ENCODE peak calls at places on chromosomes 4 and X, in eight cellular contexts. T, I, A, U, N, W, P and D are unnamed samples.

GRCh38 chr4:165493359-165493758 is 114.6 kb downstream of the CPE start:
- DNase-seq in T (no peak), I (peak), A (peak), U (peak), N (peak), W (peak), P (peak), D (peak)

GRCh38 chr4:34766935-34767859 is 1477.1 kb downstream of the ARAP2 start:
- DNase-seq in T (no peak), I (no peak), A (no peak), U (no peak), N (no peak), W (no peak), P (no peak), D (no peak)

GRCh38 chr4:145956288-145956890 is 17.8 kb upstream of the ZNF827 start:
- DNase-seq in T (peak), I (peak), A (peak), U (peak), N (no peak), W (peak), P (peak), D (peak)

GRCh38 chr4:8739357-8739756 is 132.3 kb downstream of the HMX1 start:
- DNase-seq in T (no peak), I (no peak), A (no peak), U (no peak), N (no peak), W (no peak), P (no peak), D (no peak)

GRCh38 chrX:149131780-149132179 is 373.3 kb downstream of the IDS start:
- DNase-seq in T (no peak), I (peak), A (peak), U (no peak), N (no peak), W (no peak), P (peak), D (no peak)

GRCh38 chr4:30718021-30718888 is 1.9 kb upstream of the PCDH7 start:
- DNase-seq in T (no peak), I (peak), A (peak), U (no peak), N (peak), W (peak), P (no peak), D (peak)

GRCh38 chr4:98546910-98547544 is 111.4 kb downstream of the TSPAN5 start:
- DNase-seq in T (no peak), I (peak), A (peak), U (no peak), N (peak), W (peak), P (no peak), D (peak)

GRCh38 chrX:7987160-7987992 is 60.2 kb upstream of the PNPLA4 start:
- DNase-seq in T (no peak), I (no peak), A (peak), U (no peak), N (no peak), W (peak), P (no peak), D (no peak)

GRCh38 chr4:185318679-185319078 is 77.0 kb downstream of the LRP2BP start:
- DNase-seq in T (no peak), I (peak), A (peak), U (no peak), N (no peak), W (peak), P (no peak), D (no peak)

GRCh38 chrX:44431206-44431605 is 87.7 kb upstream of the EFHC2 start:
- DNase-seq in T (no peak), I (peak), A (peak), U (no peak), N (no peak), W (no peak), P (peak), D (peak)

GRCh38 chr4:101967697-101968346 is 177.3 kb downstream of the BANK1 start:
- DNase-seq in T (no peak), I (no peak), A (peak), U (no peak), N (no peak), W (peak), P (no peak), D (peak)

GRCh38 chr4:43357252-43357974 is 464.9 kb downstream of the GRXCR1 start:
- DNase-seq in T (no peak), I (no peak), A (no peak), U (no peak), N (no peak), W (no peak), P (no peak), D (no peak)

GRCh38 chr4:65046496-65047101 is 623.7 kb downstream of the EPHA5 start:
- DNase-seq in T (no peak), I (peak), A (peak), U (no peak), N (no peak), W (no peak), P (no peak), D (no peak)

GRCh38 chr4:118327554-118328241 is 25.1 kb downstream of the PRSS12 start:
- DNase-seq in T (no peak), I (no peak), A (no peak), U (no peak), N (no peak), W (peak), P (no peak), D (no peak)